ENCODE peak calls at places on chromosomes 3 and 15, in seven cellular contexts. Y is ecto neural progenitor cell; M is stimulated activated CD4-positive, alpha-beta T cell treated with anti-CD3 and anti-CD28 coated beads, Interleukin-4, amount 100 ng/mL, for 4 hours; U is body of pancreas; G is activated CD8-positive, alpha-beta T cell treated with anti-CD3 and anti-CD28 coated beads for 36 hours; Q is HTR-8/SVneo; O is adrenal gland. F is an unnamed sample.

GRCh38 chr3:171439996-171440395 is 20.2 kb downstream of the TNIK start:
- DNase-seq in U (no peak), O (no peak), Y (no peak), Q (no peak), G (no peak), M (no peak), F (no peak)

GRCh38 chr3:193974147-193974546 is 161.8 kb upstream of the HES1 start:
- DNase-seq in G (no peak), Q (peak; percentile 48), U (no peak), O (no peak), M (no peak), Y (no peak), F (no peak)

GRCh38 chr15:26889298-26889898 is 22.5 kb downstream of the GABRA5 start:
- DNase-seq in O (peak; percentile 50), Y (no peak), U (peak; percentile 63), G (peak; percentile 74), M (peak; percentile 41), Q (peak; percentile 11), F (peak; percentile 92)

GRCh38 chr3:139534444-139534812 is 5.1 kb downstream of the RBP1 start:
- DNase-seq in Q (peak; percentile 22), G (no peak), M (no peak), U (peak; percentile 79), O (peak; percentile 87), Y (no peak), F (peak; percentile 86)

GRCh38 chr3:50274371-50275104 is 4.3 kb upstream of the LSMEM2 start:
- DNase-seq in Y (peak; percentile 84), O (peak; percentile 75), Q (peak; percentile 50), U (peak; percentile 68), G (peak; percentile 88), M (peak; percentile 67), F (peak; percentile 97)

GRCh38 chr3:13557417-13557816 is 8.5 kb downstream of the FBLN2 start:
- DNase-seq in Q (no peak), U (no peak), G (no peak), O (no peak), Y (no peak), M (no peak), F (no peak)

GRCh38 chr3:60588806-60589205 is 662.4 kb downstream of the FHIT start:
- DNase-seq in O (peak; percentile 25), G (no peak), U (no peak), Q (no peak), Y (no peak), M (no peak), F (no peak)

GRCh38 chr3:62007036-62007435 is 366.3 kb downstream of the FEZF2 start:
- DNase-seq in Y (no peak), M (no peak), O (no peak), G (no peak), Q (no peak), U (no peak), F (no peak)

GRCh38 chr3:32106929-32107362 is 526 bp downstream of the GPD1L start:
- DNase-seq in G (no peak), O (peak; percentile 48), Y (no peak), Q (peak; percentile 14), M (no peak), U (peak; percentile 70), F (peak; percentile 53)

GRCh38 chr15:62462268-62462667 is 297.2 kb upstream of the C2CD4B start:
- DNase-seq in G (no peak), Q (no peak), M (no peak), U (no peak), Y (no peak), O (no peak), F (no peak)

GRCh38 chr15:94036156-94036555 is 195.2 kb upstream of the MCTP2 start:
- DNase-seq in G (no peak), Q (no peak), M (no peak), O (no peak), Y (no peak), U (no peak), F (no peak)